ENCODE peak calls at places on chromosomes 3 and 15, in four cellular contexts. N is AG10803, G is body of pancreas, O is ovary. A is an unnamed sample.

GRCh38 chr3:24502690-24503089 is 8.0 kb upstream of the THRB start:
- DNase-seq in N (peak; percentile 57), G (no peak), O (no peak), A (no peak)

GRCh38 chr3:58531956-58532355 is 5.0 kb downstream of the ACOX2 start:
- DNase-seq in N (no peak), G (no peak), O (no peak), A (no peak)

GRCh38 chr3:73432021-73432722 is 192.6 kb downstream of the PDZRN3 start:
- DNase-seq in N (peak; percentile 58), G (no peak), O (no peak), A (peak; percentile 30)

GRCh38 chr3:50554553-50554952 is 13.0 kb downstream of the C3orf18 start:
- DNase-seq in N (no peak), G (no peak), O (no peak), A (no peak)

GRCh38 chr15:76439542-76439941 is 103.0 kb downstream of the ISL2 start:
- DNase-seq in N (no peak), G (no peak), O (no peak), A (no peak)

GRCh38 chr3:197027151-197027895 is 2.3 kb downstream of the MELTF start:
- DNase-seq in N (no peak), G (no peak), O (no peak), A (no peak)

GRCh38 chr15:96123630-96124187 is 206.8 kb upstream of the NR2F2 start:
- DNase-seq in N (no peak), G (no peak), O (no peak), A (no peak)

GRCh38 chr3:188439080-188439479 is 285.1 kb downstream of the LPP start:
- DNase-seq in N (no peak), G (no peak), O (no peak), A (no peak)

GRCh38 chr3:191768421-191768820 is 307.5 kb downstream of the PYDC2 start:
- DNase-seq in N (no peak), G (no peak), O (no peak), A (no peak)

GRCh38 chr15:75455424-75455981 is 4.0 kb upstream of the SIN3A start:
- DNase-seq in N (peak; percentile 75), G (peak; percentile 89), O (peak; percentile 89), A (peak; percentile 82)

GRCh38 chr3:133376805-133377204 is 23.1 kb upstream of the BFSP2 start:
- DNase-seq in N (no peak), G (no peak), O (no peak), A (no peak)

GRCh38 chr15:41919954-41920538 is 26.2 kb upstream of the SPTBN5 start:
- DNase-seq in N (peak; percentile 58), G (peak; percentile 70), O (peak; percentile 71), A (no peak)

GRCh38 chr15:88730751-88731150 is 72.5 kb upstream of the ACAN start:
- DNase-seq in N (no peak), G (no peak), O (no peak), A (no peak)

GRCh38 chr3:132399054-132399929 is 18.0 kb upstream of the DNAJC13 start:
- DNase-seq in N (peak; percentile 69), G (peak; percentile 27), O (no peak), A (peak; percentile 40)

GRCh38 chr15:95016511-95017219 is 785.3 kb downstream of the MCTP2 start:
- DNase-seq in N (peak; percentile 25), G (no peak), O (no peak), A (no peak)

GRCh38 chr3:64131755-64132154 is 93.5 kb downstream of the PRICKLE2 start:
- DNase-seq in N (no peak), G (no peak), O (no peak), A (no peak)

GRCh38 chr3:100966049-100966471 is 27.2 kb downstream of the ABI3BP start:
- DNase-seq in N (peak; percentile 70), G (no peak), O (no peak), A (no peak)

GRCh38 chr3:168678730-168679129 is 583.0 kb upstream of the GOLIM4 start:
- DNase-seq in N (no peak), G (no peak), O (no peak), A (no peak)

GRCh38 chr15:67248106-67248505 is 6.4 kb downstream of the AAGAB start:
- DNase-seq in N (peak; percentile 42), G (no peak), O (no peak), A (no peak)

GRCh38 chr3:10648181-10648580 is 142.8 kb upstream of the ATP2B2 start:
- DNase-seq in N (no peak), G (no peak), O (no peak), A (no peak)

GRCh38 chr3:68352031-68352430 is 580.3 kb downstream of the TAFA4 start:
- DNase-seq in N (no peak), G (no peak), O (no peak), A (no peak)

GRCh38 chr3:140394488-140395133 is 283.3 kb upstream of the TRIM42 start:
- DNase-seq in N (no peak), G (no peak), O (no peak), A (no peak)

GRCh38 chr3:66655119-66655518 is 154.3 kb upstream of the LRIG1 start:
- DNase-seq in N (no peak), G (no peak), O (no peak), A (no peak)

GRCh38 chr3:1037631-1038030 is 55.2 kb upstream of the CNTN6 start:
- DNase-seq in N (no peak), G (no peak), O (no peak), A (no peak)

GRCh38 chr3:184299488-184300376 is 691 bp downstream of the PSMD2 start:
- DNase-seq in N (peak; percentile 53), G (no peak), O (no peak), A (no peak)

GRCh38 chr3:39141211-39141995 is 12.0 kb downstream of the CSRNP1 start:
- DNase-seq in N (peak; percentile 46), G (peak; percentile 88), O (peak; percentile 75), A (no peak)

GRCh38 chr3:161069441-161070251 is 35.5 kb downstream of the B3GALNT1 start:
- DNase-seq in N (peak; percentile 58), G (peak; percentile 66), O (no peak), A (no peak)

GRCh38 chr3:29805757-29806156 is 524.9 kb downstream of the RBMS3 start:
- DNase-seq in N (peak; percentile 36), G (no peak), O (no peak), A (no peak)

DNA sequence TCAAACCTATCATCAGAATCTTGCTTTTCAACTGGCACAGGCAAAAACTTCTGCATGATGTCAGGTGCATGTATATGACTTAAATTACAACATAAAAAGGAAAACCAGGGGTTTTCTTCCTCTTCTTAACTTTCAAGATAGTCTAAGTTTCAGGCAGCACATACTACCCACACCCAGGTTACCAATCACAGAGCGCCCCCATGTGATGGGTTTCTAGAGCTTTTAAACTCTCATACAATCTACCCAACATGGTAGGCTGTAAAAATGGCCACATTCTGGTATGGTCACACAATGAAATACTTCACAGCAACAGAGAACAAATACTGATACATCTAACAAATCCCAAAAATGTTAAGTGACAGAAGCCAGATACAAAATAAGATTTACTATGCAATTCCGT is 7.4 kb downstream of the MESD start:
- DNase-seq in N (no peak), G (no peak), O (no peak), A (no peak)
- TF ChIP-seq CTCF in N (no peak), G (no peak), O (no peak), A (no peak)

GRCh38 chr15:32657198-32657886 is 15.8 kb downstream of the SCG5 start:
- DNase-seq in N (no peak), G (peak; percentile 70), O (no peak), A (no peak)
- TF ChIP-seq CTCF in N (no peak), G (peak; percentile 63), O (no peak), A (no peak)

GRCh38 chr3:32121137-32121536 is 14.7 kb downstream of the GPD1L start:
- DNase-seq in N (no peak), G (no peak), O (no peak), A (no peak)

GRCh38 chr3:32123620-32124019 is 17.2 kb downstream of the GPD1L start:
- DNase-seq in N (no peak), G (no peak), O (no peak), A (no peak)

GRCh38 chr3:32126305-32127015 is 20.0 kb downstream of the GPD1L start:
- DNase-seq in N (no peak), G (no peak), O (no peak), A (no peak)

GRCh38 chr3:32127219-32127826 is 20.9 kb downstream of the GPD1L start:
- DNase-seq in N (no peak), G (no peak), O (no peak), A (no peak)

DNA sequence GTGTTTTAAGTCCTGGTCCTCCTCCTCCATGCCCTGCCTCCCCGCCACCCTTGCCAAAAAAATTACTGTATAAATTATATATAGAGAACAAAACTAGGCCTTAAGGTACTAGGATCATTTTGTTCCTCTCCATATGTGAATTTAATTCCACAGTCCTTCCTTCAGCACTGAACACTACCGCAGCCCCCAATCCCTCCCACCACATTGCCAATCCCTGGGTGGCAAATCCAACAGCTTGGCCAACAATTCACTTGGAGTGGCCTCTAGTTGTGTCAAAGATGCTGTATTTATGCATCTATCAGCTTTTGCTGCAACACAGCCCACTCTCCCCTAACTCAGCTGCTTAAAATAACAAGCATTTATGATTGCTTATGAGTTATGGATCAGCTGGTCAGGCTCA is 18.6 kb downstream of the GPD1L start:
- DNase-seq in N (no peak), G (no peak), O (no peak), A (no peak)
- TF ChIP-seq CTCF in N (no peak), G (no peak), O (no peak), A (no peak)

DNA sequence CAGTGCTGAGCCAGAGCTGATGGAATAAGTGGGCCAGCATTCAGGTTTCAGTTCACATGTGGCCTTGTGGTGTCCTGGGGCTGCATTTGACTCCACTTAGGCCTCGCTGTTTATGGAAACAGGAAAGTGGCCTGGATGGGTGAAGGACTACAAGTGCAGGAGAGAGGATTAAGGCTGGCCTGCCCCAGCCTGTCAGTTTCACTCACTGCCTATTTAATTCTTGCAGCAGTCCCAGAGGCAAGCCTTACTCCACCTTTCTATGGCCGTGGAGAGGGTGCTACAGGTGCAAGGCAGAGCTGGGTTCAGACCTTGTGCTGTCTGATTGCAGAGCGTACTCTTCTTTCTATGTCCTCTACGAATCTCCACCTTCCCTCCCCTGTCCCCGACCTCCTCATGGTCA is 37.7 kb downstream of the ABHD17C start:
- DNase-seq in N (no peak), G (no peak), O (no peak), A (no peak)
- TF ChIP-seq CTCF in N (no peak), G (no peak), O (no peak), A (no peak)

GRCh38 chr15:47194718-47195117 is 522.6 kb upstream of the SEMA6D start:
- DNase-seq in N (peak; percentile 17), G (no peak), O (no peak), A (no peak)
- TF ChIP-seq CTCF in N (peak; percentile 31), G (no peak), O (no peak), A (no peak)

GRCh38 chr3:81198766-81199165 is 562.7 kb downstream of the GBE1 start:
- DNase-seq in N (no peak), G (no peak), O (no peak), A (no peak)
- TF ChIP-seq CTCF in N (no peak), G (no peak), O (no peak), A (no peak)